ENCODE peak calls at places on chromosome 13, in six cellular contexts. D is heart right ventricle, L is Panc1, R is astrocyte, K is lower lobe of right lung, G is choroid plexus epithelial cell. U is an unnamed sample.

GRCh38 chr13:111402441-111402840 is 82.0 kb downstream of the TEX29 start:
- DNase-seq in K (no peak), D (no peak), R (no peak), G (no peak), L (no peak), U (no peak)

GRCh38 chr13:99386911-99387788 is 80.0 kb upstream of the GPR183 start:
- DNase-seq in K (peak), D (peak), L (peak), G (peak), R (no peak), U (peak)

GRCh38 chr13:42284068-42284467 is 12.1 kb downstream of the AKAP11 start:
- DNase-seq in K (no peak), R (no peak), G (no peak), L (no peak), D (no peak), U (no peak)

GRCh38 chr13:80862466-80862865 is 521.5 kb upstream of the SPRY2 start:
- DNase-seq in L (no peak), R (no peak), G (peak), D (no peak), K (no peak), U (no peak)

GRCh38 chr13:36298535-36299068 is 988 bp upstream of the CCDC169 start:
- DNase-seq in R (no peak), G (no peak), D (no peak), K (no peak), L (no peak), U (no peak)

GRCh38 chr13:98564204-98564603 is 12.7 kb downstream of the STK24 start:
- DNase-seq in G (no peak), R (no peak), L (no peak), K (no peak), D (no peak), U (no peak)

GRCh38 chr13:59663707-59664106 is 500.0 kb downstream of the DIAPH3 start:
- DNase-seq in K (no peak), D (no peak), L (no peak), G (no peak), R (no peak), U (no peak)

GRCh38 chr13:22800726-22801401 is 379.9 kb upstream of the SGCG start:
- DNase-seq in K (no peak), R (no peak), G (no peak), L (no peak), D (no peak), U (no peak)

GRCh38 chr13:46866150-46866549 is 30.7 kb downstream of the HTR2A start:
- DNase-seq in G (peak), D (peak), R (peak), K (peak), L (no peak), U (peak)

GRCh38 chr13:95641291-95641811 is 3.2 kb downstream of the DZIP1 start:
- DNase-seq in G (no peak), R (peak), L (no peak), D (peak), K (no peak), U (no peak)

GRCh38 chr13:29936051-29936813 is 85.8 kb upstream of the UBL3 start:
- DNase-seq in R (no peak), D (no peak), G (no peak), K (peak), L (no peak), U (no peak)

GRCh38 chr13:113951246-113951999 is 22.5 kb downstream of the C13orf46 start:
- DNase-seq in D (peak), L (no peak), G (peak), K (peak), R (no peak), U (no peak)

GRCh38 chr13:39578821-39579291 is 24.1 kb downstream of the LHFPL6 start:
- DNase-seq in G (peak), L (no peak), R (no peak), K (no peak), D (no peak), U (no peak)

GRCh38 chr13:35630551-35631275 is 154.2 kb upstream of the MAB21L1 start:
- DNase-seq in L (no peak), D (no peak), R (peak), K (no peak), G (peak), U (peak)

GRCh38 chr13:27126877-27127276 is 44.7 kb downstream of the USP12 start:
- DNase-seq in D (no peak), R (no peak), G (no peak), L (no peak), K (no peak), U (no peak)

GRCh38 chr13:114152831-114153371 is 20.5 kb upstream of the RASA3 start:
- DNase-seq in L (no peak), D (no peak), G (peak), K (no peak), R (no peak), U (no peak)

GRCh38 chr13:80945328-80945727 is 604.4 kb upstream of the SPRY2 start:
- DNase-seq in L (no peak), D (peak), G (no peak), K (no peak), R (no peak), U (no peak)

GRCh38 chr13:107250626-107251025 is 682.7 kb upstream of the ARGLU1 start:
- DNase-seq in K (no peak), G (no peak), L (no peak), D (no peak), R (no peak), U (no peak)
- H3K4me3 ChIP-seq in K (no peak), G (no peak), L (no peak), D (no peak), R (no peak), U (no peak)

DNA sequence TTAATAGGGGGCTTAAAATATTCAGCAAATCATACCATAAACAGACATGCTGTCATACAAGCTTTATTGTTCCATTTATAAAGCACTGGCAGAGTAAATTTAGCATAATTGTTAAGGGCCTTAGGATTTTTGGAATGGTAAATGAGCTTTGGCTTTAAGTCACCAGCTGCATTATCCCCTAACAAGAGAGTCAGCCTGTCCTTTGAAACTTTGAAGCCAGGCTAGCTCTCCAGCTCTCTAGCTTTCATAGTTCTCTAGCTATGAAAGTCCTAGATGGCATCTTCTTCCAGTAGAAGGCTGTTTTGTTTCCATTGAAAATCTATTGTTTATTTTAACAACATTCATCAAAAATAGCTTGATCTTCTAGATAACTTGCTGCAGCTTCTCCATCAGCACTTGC is 420.8 kb upstream of the GPC6 start:
- DNase-seq in K (no peak), G (no peak), R (no peak), L (no peak), D (no peak), U (no peak)
- H3K4me3 ChIP-seq in K (peak), G (peak), R (no peak), L (peak), D (no peak), U (peak)

DNA sequence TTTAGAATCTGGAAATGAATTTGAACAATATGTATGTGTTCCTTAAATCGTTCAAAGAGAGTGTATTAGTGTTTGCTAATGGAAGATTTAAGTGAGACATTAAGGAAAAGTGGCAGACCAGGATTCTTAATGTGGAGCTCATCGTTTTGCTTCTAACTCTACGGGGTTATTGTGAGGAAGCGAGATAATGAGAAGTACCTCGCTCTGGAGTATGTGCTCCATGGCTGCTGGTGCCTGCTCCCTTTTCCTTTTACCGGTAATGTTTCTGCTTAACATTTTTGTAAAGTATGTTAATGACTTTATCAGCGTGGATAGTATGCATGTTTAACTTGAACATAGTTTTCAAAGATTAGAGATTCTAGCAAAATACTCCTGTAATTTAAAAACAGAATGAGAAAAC is 13.7 kb downstream of the KLF5 start:
- DNase-seq in G (peak), L (no peak), R (no peak), K (no peak), D (no peak), U (no peak)
- H3K4me3 ChIP-seq in G (no peak), L (no peak), R (no peak), K (no peak), D (no peak), U (no peak)

GRCh38 chr13:55000844-55001243 is 1972.2 kb downstream of the OLFM4 start:
- DNase-seq in G (no peak), L (no peak), K (no peak), R (no peak), D (no peak), U (no peak)
- H3K4me3 ChIP-seq in G (no peak), L (no peak), K (no peak), R (no peak), D (no peak), U (no peak)

GRCh38 chr13:49995535-49996165 is 1.2 kb upstream of the TRIM13 start:
- DNase-seq in G (peak), R (peak), L (no peak), D (no peak), K (no peak), U (no peak)

GRCh38 chr13:49998714-49999624 is 2.1 kb downstream of the TRIM13 start:
- DNase-seq in G (no peak), K (no peak), L (no peak), D (no peak), R (no peak), U (no peak)

GRCh38 chr13:49996166-49996915 is 501 bp upstream of the TRIM13 start:
- DNase-seq in L (no peak), G (peak), R (peak), K (peak), D (peak), U (peak)

GRCh38 chr13:49996951-49997895 is at the start of gene TRIM13:
- DNase-seq in G (peak), D (peak), K (peak), L (no peak), R (peak), U (peak)

DNA sequence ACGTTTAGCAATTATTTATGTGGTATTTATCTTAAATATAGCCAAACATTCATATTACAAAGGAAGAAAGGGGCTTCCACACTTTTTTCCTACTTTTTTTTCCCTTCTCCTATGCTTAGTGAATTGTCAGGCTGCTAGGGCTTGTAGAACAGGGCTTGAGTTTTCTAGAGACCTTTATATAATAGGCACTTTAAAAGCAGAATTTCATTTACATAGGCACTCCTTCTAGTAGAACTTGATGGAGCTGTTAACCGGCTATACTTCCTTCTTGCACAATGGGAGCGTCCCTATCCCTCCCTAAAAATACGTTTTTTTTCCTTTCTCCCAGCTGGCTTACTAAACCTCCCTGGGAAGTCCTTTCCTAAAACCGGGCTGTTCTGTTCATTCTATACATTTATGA is 1.1 kb downstream of the TRIM13 start:
- DNase-seq in R (no peak), L (no peak), G (no peak), D (no peak), K (no peak), U (no peak)
- H3K4me3 ChIP-seq in R (peak), L (peak), G (peak), D (peak), K (peak), U (peak)

GRCh38 chr13:20301391-20302071 is 69.4 kb upstream of the GJB6 start:
- DNase-seq in G (no peak), K (no peak), L (no peak), R (peak), D (peak), U (no peak)
- H3K4me3 ChIP-seq in G (peak), K (no peak), L (no peak), R (peak), D (peak), U (no peak)

GRCh38 chr13:45339399-45339798 is 1.6 kb downstream of the TPT1 start:
- DNase-seq in G (no peak), D (no peak), L (no peak), R (no peak), K (no peak), U (no peak)
- H3K4me3 ChIP-seq in G (peak), D (peak), L (peak), R (peak), K (peak), U (peak)